ENCODE peak calls at places on chromosome X, in five cellular contexts. P, R, Q, J and W are unnamed samples.

GRCh38 chrX:118780915-118781314 is 42.7 kb upstream of the ZCCHC12 start:
- DNase-seq in P (no peak), R (no peak), Q (no peak), J (no peak), W (no peak)

GRCh38 chrX:153305941-153306464 is 15.6 kb downstream of the PNMA6F start:
- DNase-seq in P (no peak), R (no peak), Q (no peak), J (no peak), W (no peak)

GRCh38 chrX:40207626-40208025 is 109.9 kb upstream of the BCOR start:
- DNase-seq in P (no peak), R (peak), Q (no peak), J (peak), W (no peak)

GRCh38 chrX:135914404-135914803 is 20.9 kb downstream of the SAGE1 start:
- DNase-seq in P (no peak), R (no peak), Q (no peak), J (no peak), W (no peak)

GRCh38 chrX:20173305-20173704 is 31.7 kb upstream of the EIF1AX start:
- DNase-seq in P (no peak), R (no peak), Q (no peak), J (no peak), W (no peak)

GRCh38 chrX:1391707-1392375 is at the start of gene SLC25A6:
- DNase-seq in P (peak), R (peak), Q (no peak), J (peak), W (no peak)

GRCh38 chrX:46165411-46165810 is 379.8 kb downstream of the ZNF674 start:
- DNase-seq in P (no peak), R (no peak), Q (no peak), J (peak), W (no peak)

GRCh38 chrX:121179972-121180371 is 132.6 kb downstream of the GLUD2 start:
- DNase-seq in P (no peak), R (no peak), Q (no peak), J (no peak), W (no peak)

GRCh38 chrX:104288269-104288668 is 33.5 kb upstream of the ESX1 start:
- DNase-seq in P (no peak), R (no peak), Q (no peak), J (no peak), W (no peak)